ENCODE peak calls at places on chromosomes 11 and 22, in seven cellular contexts. P is lower lobe of right lung, L is fibroblast of lung, H is endothelial cell of umbilical vein, X is suprapubic skin, K is BJ, N is left ventricle myocardium inferior. Q is an unnamed sample.

GRCh38 chr11:105297463-105297862 is 157.9 kb upstream of the CARD18 start:
- DNase-seq in K (peak; percentile 33), X (no peak), H (peak; percentile 66), L (peak; percentile 22), P (no peak), N (no peak), Q (no peak)

GRCh38 chr11:106242723-106243405 is 165.4 kb downstream of the AASDHPPT start:
- DNase-seq in H (no peak), X (no peak), K (no peak), N (no peak), P (no peak), L (no peak), Q (peak; percentile 16)

GRCh38 chr11:115213007-115213406 is 291.2 kb downstream of the CADM1 start:
- DNase-seq in L (no peak), X (no peak), H (no peak), K (no peak), P (no peak), N (no peak), Q (no peak)

GRCh38 chr11:120633630-120634374 is 122.3 kb downstream of the GRIK4 start:
- DNase-seq in N (no peak), L (no peak), H (no peak), P (no peak), K (no peak), X (no peak), Q (no peak)

GRCh38 chr11:94493146-94493442 is 550 bp downstream of the MRE11 start:
- DNase-seq in P (no peak), X (no peak), L (no peak), K (no peak), H (no peak), N (no peak), Q (no peak)

GRCh38 chr22:43777204-43777671 is 34.9 kb downstream of the EFCAB6 start:
- DNase-seq in N (no peak), K (peak; percentile 71), P (no peak), H (peak; percentile 19), X (no peak), L (peak; percentile 47), Q (peak; percentile 33)

GRCh38 chr11:31828217-31828616 is 17.1 kb upstream of the PAX6 start:
- DNase-seq in X (no peak), L (no peak), K (no peak), P (no peak), N (no peak), H (no peak), Q (no peak)

GRCh38 chr11:64036081-64037026 is 623 bp downstream of the FLRT1 start:
- DNase-seq in N (peak; percentile 45), P (no peak), L (peak; percentile 27), X (no peak), K (no peak), H (no peak), Q (peak; percentile 11)

GRCh38 chr11:86013718-86014117 is 55.2 kb downstream of the PICALM start:
- DNase-seq in H (no peak), P (no peak), K (no peak), N (no peak), L (no peak), X (no peak), Q (no peak)

GRCh38 chr11:84817998-84818397 is 809.1 kb downstream of the DLG2 start:
- DNase-seq in P (no peak), X (no peak), L (peak; percentile 17), H (no peak), N (no peak), K (no peak), Q (peak; percentile 54)

GRCh38 chr11:92409347-92409746 is 184.7 kb downstream of the FAT3 start:
- DNase-seq in P (no peak), L (no peak), X (no peak), N (no peak), K (no peak), H (no peak), Q (no peak)

GRCh38 chr11:108947654-108948570 is 283.0 kb downstream of the DDX10 start:
- DNase-seq in L (no peak), K (no peak), N (no peak), H (peak; percentile 18), X (no peak), P (no peak), Q (peak; percentile 87)

GRCh38 chr11:33984682-33985389 is 66.7 kb upstream of the CAPRIN1 start:
- DNase-seq in L (peak; percentile 4), H (no peak), X (no peak), K (no peak), N (no peak), P (no peak), Q (no peak)

DNA sequence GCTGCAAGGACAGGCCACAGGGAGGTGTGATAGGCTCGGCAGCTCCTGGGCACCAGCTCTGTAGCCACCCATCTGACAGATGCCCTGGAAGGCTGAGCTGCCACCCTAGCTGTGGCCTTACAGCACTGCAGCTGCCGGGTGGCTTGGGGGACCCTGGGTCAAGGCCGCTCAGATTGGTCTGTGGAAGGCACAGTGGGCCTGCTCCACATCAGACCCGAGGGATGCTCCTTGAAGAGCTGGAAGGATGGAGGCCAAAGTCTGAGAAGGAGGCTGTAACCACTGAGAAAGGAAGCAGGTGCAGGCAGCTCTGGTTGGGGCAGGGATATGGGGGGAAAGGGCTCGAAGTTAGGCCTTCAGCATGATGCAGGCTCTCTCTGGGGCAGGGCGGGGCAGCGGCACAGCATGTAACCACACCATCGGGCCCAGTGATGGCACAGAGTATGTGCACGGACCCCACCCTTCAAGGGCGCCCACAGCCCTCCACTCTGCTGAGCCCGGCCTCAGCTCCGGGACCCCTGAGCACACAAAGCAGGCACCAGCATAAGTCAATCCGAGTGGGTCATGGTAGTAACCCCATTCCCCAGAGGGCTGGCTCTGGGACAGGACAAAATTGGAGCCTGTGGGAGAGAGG is 1511.3 kb downstream of the BRD1 start:
- DNase-seq in N (no peak), H (no peak), X (peak; percentile 73), K (no peak), L (no peak), P (peak; percentile 32), Q (no peak)
- H3K27me3 ChIP-seq in N (peaks cover 72% of the 10 kb centered on the region), H (no peaks in the 10 kb centered on the region), X (peaks cover 17% of the 10 kb centered on the region), K (no peaks in the 10 kb centered on the region), L (no peaks in the 10 kb centered on the region), P (peaks cover 4% of the 10 kb centered on the region), Q (no peaks in the 10 kb centered on the region)

DNA sequence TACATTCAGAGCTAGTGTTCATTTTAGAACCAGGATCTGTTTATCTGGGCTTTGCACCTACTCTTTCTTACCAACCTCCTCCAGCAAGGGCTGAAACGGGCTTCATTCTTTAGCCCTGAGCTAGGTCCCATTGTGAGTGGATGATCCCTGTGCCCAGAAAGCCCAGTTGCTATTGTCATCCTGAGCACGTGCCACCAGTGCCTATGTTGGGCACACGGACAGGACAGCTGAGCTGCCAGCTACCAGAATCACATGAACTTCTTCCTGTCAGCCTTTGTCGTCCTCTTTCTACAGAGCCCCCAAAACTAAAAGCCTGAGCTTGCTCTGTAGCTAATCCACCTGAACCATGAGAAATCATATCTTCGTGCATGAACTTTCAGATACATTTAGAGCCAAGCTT is 74.4 kb upstream of the NTM start:
- DNase-seq in L (no peak), P (no peak), N (no peak), H (no peak), K (no peak), X (no peak), Q (no peak)
- TF ChIP-seq CTCF in L (no peak), P (no peak), N (no peak), H (no peak), K (no peak), X (no peak), Q (no peak)

DNA sequence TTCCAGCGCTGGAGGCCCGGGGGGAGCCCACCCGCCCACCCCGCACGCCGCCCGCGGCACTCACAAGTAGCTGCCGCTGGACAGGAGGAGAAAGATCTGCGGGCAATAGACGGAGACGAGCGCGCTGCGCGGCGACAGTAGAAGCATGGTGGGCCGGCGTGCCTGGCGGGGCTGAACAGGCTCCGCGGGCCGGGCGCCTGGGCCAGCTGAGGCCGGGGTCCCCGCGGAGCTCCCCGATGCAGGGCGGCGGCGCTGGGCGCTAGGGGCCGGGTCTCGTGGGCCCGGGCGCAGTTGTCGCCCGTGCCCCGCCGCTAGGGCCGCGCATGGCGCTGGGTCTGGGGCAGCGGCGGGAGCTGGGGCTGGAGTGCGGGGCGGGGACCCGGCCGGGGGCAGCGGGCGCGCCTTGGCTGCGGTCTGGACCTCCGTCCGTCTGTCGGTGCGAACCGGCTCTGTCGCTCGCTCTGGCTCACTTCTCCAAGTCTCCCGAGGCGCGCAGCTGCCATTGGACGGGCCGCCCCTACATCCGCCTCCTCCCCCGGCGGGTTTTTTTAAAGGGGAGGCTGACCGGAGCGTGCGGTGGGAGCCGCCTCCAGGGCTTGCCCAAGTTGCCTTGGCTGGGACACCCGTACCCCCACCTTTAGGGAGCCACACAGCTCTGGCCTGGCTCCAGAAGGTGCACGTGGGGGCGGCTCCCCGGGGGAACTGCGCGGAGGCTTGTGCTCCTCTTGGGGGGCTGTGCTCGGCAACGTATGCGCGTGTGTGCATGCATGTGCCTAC is 4.7 kb downstream of the WNT7B start:
- DNase-seq in P (no peak), N (no peak), X (no peak), H (no peak), K (no peak), L (no peak), Q (no peak)
- H3K27me3 ChIP-seq in P (peaks cover 82% of the 10 kb centered on the region), N (peaks cover 98% of the 10 kb centered on the region), X (peaks cover 97% of the 10 kb centered on the region), H (peaks cover 59% of the 10 kb centered on the region), K (peaks cover 30% of the 10 kb centered on the region), L (peaks cover 48% of the 10 kb centered on the region), Q (peaks cover 52% of the 10 kb centered on the region)

GRCh38 chr11:75577198-75577597 is 15.1 kb downstream of the SERPINH1 start:
- DNase-seq in P (peak; percentile 69), H (no peak), N (no peak), K (no peak), X (no peak), L (no peak), Q (no peak)
- TF ChIP-seq CTCF in P (peak; percentile 71), H (peak; percentile 41), N (peak; percentile 74), K (peak; percentile 66), X (no peak), L (peak; percentile 68), Q (peak; percentile 73)

DNA sequence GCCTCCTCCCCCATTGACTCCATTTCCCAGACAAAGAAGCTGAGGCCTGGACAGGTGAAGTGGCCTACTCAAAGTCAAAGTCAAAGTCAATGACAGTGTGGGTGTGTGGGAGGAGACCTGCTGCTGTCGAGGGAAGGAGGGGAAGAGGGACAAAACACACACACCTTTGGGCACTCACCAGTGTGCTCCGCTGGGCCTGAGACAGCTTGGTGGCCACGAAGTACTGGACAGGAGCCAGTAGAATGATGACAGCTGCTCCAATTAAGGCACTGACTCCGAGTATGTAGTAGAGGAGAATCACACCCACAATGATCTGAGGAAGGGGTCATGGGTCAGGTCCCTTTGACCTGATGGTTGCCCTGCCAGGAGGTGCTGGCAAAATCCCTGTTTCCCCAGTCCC is 33.6 kb downstream of the ABCC8 start:
- DNase-seq in N (no peak), P (no peak), K (no peak), X (no peak), L (no peak), H (no peak), Q (no peak)
- H3K27me3 ChIP-seq in N (peaks cover 23% of the 10 kb centered on the region), P (peaks cover 14% of the 10 kb centered on the region), K (peaks cover 6% of the 10 kb centered on the region), X (peaks cover 21% of the 10 kb centered on the region), L (no peaks in the 10 kb centered on the region), H (no peaks in the 10 kb centered on the region), Q (no peaks in the 10 kb centered on the region)

Q was measured in brain microvascular endothelial cell.